ENCODE peak calls at places on chromosome 15, in five cellular contexts. H is fibroblast of lung, D is heart left ventricle, L is uterus, R is GM12865. J is an unnamed sample.

GRCh38 chr15:52745326-52746161 is 44.6 kb downstream of the ONECUT1 start:
- DNase-seq in H (no peak), D (no peak), L (no peak), R (no peak), J (no peak)

GRCh38 chr15:89090791-89091666 is 2.8 kb downstream of the ABHD2 start:
- DNase-seq in H (peak), D (peak), L (peak), R (peak), J (peak)

GRCh38 chr15:73809728-73810501 is 56.8 kb upstream of the INSYN1 start:
- DNase-seq in H (no peak), D (peak), L (no peak), R (no peak), J (no peak)

GRCh38 chr15:36737430-36737891 is 158.0 kb downstream of the CDIN1 start:
- DNase-seq in H (peak), D (no peak), L (no peak), R (no peak), J (peak)

GRCh38 chr15:38563723-38564519 is 693 bp downstream of the RASGRP1 start:
- DNase-seq in H (peak), D (peak), L (no peak), R (peak), J (peak)

GRCh38 chr15:89575656-89576416 is 567 bp downstream of the TICRR start:
- DNase-seq in H (no peak), D (no peak), L (no peak), R (peak), J (peak)

GRCh38 chr15:79067434-79067833 is 23.1 kb downstream of the RASGRF1 start:
- DNase-seq in H (no peak), D (no peak), L (no peak), R (no peak), J (peak)

GRCh38 chr15:93929375-93930094 is 301.8 kb upstream of the MCTP2 start:
- DNase-seq in H (peak), D (peak), L (peak), R (no peak), J (peak)

GRCh38 chr15:73991726-73992593 is at the start of gene STOML1:
- DNase-seq in H (peak), D (peak), L (peak), R (peak), J (peak)

GRCh38 chr15:94225616-94226015 is 5.7 kb upstream of the MCTP2 start:
- DNase-seq in H (no peak), D (no peak), L (no peak), R (no peak), J (peak)

GRCh38 chr15:89385596-89386242 is 51.1 kb upstream of the POLG start:
- DNase-seq in H (no peak), D (no peak), L (no peak), R (no peak), J (no peak)

GRCh38 chr15:65921780-65922179 is 52.5 kb downstream of the RAB11A start:
- DNase-seq in H (no peak), D (no peak), L (no peak), R (peak), J (no peak)

GRCh38 chr15:53462631-53463030 is 296.8 kb downstream of the WDR72 start:
- DNase-seq in H (no peak), D (no peak), L (no peak), R (no peak), J (no peak)

GRCh38 chr15:70200511-70200991 is 102.8 kb upstream of the TLE3 start:
- DNase-seq in H (peak), D (no peak), L (no peak), R (no peak), J (peak)

DNA sequence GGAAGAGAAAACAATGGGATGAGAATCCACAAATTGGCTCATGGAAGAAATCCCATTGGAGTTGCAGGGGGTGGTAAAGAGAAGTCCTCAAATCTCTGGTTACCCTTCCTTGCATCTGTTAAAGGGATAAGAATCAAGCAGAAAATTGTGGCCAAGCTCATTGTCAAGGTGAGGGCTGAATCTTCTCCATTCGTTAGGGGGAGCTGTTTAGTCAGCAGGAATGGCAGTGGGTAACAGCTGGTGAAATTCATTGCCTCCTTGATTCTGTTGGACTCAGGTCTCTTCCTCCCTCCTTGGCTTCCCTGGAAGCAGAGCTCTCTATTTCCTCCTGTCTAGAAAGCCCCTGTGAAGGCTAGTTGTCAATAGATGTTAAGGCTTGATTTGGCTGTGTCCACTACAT is 343.1 kb upstream of the SEMA6D start:
- DNase-seq in H (peak), D (no peak), L (no peak), R (no peak), J (peak)
- TF ChIP-seq CTCF in H (peak), D (no peak), L (no peak), R (no peak), J (peak)

GRCh38 chr15:24678485-24678884 is 2.9 kb downstream of the NPAP1 start:
- DNase-seq in H (no peak), D (no peak), L (no peak), R (no peak), J (no peak)
- H3K4me3 ChIP-seq in H (no peak), D (no peak), L (no peak), R (no peak), J (no peak)

GRCh38 chr15:28900892-28901586 is 15.3 kb downstream of the APBA2 start:
- DNase-seq in H (no peak), D (no peak), L (no peak), R (no peak), J (no peak)

GRCh38 chr15:28902856-28903255 is 17.1 kb downstream of the APBA2 start:
- DNase-seq in H (no peak), D (no peak), L (no peak), R (no peak), J (no peak)

GRCh38 chr15:28903555-28903954 is 17.8 kb downstream of the APBA2 start:
- DNase-seq in H (no peak), D (no peak), L (no peak), R (no peak), J (no peak)

GRCh38 chr15:28901587-28901980 is 15.8 kb downstream of the APBA2 start:
- DNase-seq in H (no peak), D (no peak), L (no peak), R (no peak), J (no peak)

DNA sequence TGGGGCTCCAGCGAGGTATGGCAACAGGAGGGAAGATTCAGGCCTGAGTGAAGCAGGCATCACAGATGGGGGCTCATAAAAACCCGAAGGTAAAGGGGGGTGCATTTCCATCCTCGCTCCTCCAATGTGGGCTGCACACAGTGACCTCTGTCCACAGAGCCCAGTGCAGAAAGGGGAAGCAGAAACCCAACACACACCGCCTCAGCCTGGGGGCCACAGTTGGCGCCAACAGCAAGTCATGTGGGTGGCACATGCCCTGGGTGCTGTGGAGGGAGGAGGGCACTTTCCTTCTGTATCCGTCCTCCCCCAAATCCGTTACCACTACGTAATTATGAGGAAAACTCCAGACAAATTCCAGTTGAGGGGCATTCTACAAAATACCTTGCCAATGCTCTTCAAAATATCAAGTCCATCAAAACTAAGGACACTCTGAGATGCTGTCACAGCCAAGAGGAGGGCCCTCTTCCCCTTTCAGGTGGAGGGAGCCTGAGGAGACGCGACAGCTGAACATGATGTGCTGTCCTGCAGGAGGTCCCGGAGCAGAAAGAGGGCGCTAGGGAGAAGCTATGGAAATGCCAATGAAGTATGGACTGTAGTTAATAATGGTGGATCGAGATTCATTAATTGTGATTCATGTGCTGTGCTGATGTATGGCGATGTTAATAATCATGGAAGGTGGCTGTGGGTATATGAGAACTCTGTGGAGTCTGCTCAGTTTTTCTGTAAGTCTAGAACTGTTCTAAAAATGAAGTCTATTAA is 16.4 kb downstream of the APBA2 start:
- DNase-seq in H (no peak), D (no peak), L (no peak), R (no peak), J (no peak)
- TF ChIP-seq CTCF in H (peak), D (no peak), L (no peak), R (no peak), J (peak)

GRCh38 chr15:63046927-63047760 is 4.6 kb downstream of the TPM1 start:
- DNase-seq in H (no peak), D (no peak), L (no peak), R (no peak), J (no peak)
- H3K4me3 ChIP-seq in H (peak), D (peak), L (peak), R (peak), J (peak)

GRCh38 chr15:101371519-101371918 is 76.5 kb upstream of the SNRPA1 start:
- DNase-seq in H (no peak), D (no peak), L (no peak), R (no peak), J (no peak)

GRCh38 chr15:101373580-101373979 is 78.5 kb upstream of the SNRPA1 start:
- DNase-seq in H (no peak), D (no peak), L (no peak), R (no peak), J (no peak)

GRCh38 chr15:101372149-101372577 is 77.1 kb upstream of the SNRPA1 start:
- DNase-seq in H (peak), D (no peak), L (no peak), R (no peak), J (peak)

GRCh38 chr15:101374326-101374725 is 79.3 kb upstream of the SNRPA1 start:
- DNase-seq in H (no peak), D (no peak), L (no peak), R (no peak), J (no peak)

GRCh38 chr15:101372960-101373525 is 78.0 kb upstream of the SNRPA1 start:
- DNase-seq in H (no peak), D (no peak), L (no peak), R (no peak), J (no peak)
- TF ChIP-seq CTCF in H (no peak), D (no peak), L (no peak), R (no peak), J (no peak)

GRCh38 chr15:84888639-84889038 is 4.2 kb downstream of the SLC28A1 start:
- DNase-seq in H (no peak), D (no peak), L (no peak), R (no peak), J (no peak)

GRCh38 chr15:84887928-84888327 is 3.5 kb downstream of the SLC28A1 start:
- DNase-seq in H (no peak), D (no peak), L (no peak), R (peak), J (no peak)

GRCh38 chr15:84886211-84886983 is 1.9 kb downstream of the SLC28A1 start:
- DNase-seq in H (no peak), D (peak), L (no peak), R (no peak), J (no peak)

GRCh38 chr15:84889313-84889990 is 5.0 kb downstream of the SLC28A1 start:
- DNase-seq in H (no peak), D (no peak), L (no peak), R (no peak), J (no peak)

DNA sequence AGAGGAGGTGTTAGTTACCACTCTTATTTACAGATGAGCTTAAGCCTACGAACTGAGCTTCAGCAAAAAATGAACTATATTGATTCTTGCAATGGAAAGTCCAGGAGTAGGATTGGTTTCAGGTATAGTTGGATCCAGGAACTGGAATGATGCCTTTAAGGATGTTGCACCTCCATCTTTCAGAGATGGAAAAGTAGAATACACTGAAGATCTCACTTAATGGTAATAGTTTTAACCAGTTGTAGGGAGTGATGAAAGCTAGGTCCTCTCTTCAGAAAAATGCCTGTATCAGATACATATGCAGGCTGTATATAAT is 2.5 kb downstream of the SLC28A1 start:
- DNase-seq in H (no peak), D (no peak), L (no peak), R (no peak), J (no peak)
- H3K4me3 ChIP-seq in H (no peak), D (no peak), L (no peak), R (no peak), J (no peak)

GRCh38 chr15:41932511-41932910 is 38.7 kb upstream of the SPTBN5 start:
- DNase-seq in H (no peak), D (peak), L (no peak), R (no peak), J (no peak)

GRCh38 chr15:41930867-41931222 is 37.0 kb upstream of the SPTBN5 start:
- DNase-seq in H (no peak), D (no peak), L (no peak), R (no peak), J (no peak)

GRCh38 chr15:41932101-41932500 is 38.2 kb upstream of the SPTBN5 start:
- DNase-seq in H (no peak), D (no peak), L (no peak), R (no peak), J (no peak)

GRCh38 chr15:41928637-41929620 is 35.1 kb upstream of the SPTBN5 start:
- DNase-seq in H (peak), D (peak), L (no peak), R (peak), J (no peak)

DNA sequence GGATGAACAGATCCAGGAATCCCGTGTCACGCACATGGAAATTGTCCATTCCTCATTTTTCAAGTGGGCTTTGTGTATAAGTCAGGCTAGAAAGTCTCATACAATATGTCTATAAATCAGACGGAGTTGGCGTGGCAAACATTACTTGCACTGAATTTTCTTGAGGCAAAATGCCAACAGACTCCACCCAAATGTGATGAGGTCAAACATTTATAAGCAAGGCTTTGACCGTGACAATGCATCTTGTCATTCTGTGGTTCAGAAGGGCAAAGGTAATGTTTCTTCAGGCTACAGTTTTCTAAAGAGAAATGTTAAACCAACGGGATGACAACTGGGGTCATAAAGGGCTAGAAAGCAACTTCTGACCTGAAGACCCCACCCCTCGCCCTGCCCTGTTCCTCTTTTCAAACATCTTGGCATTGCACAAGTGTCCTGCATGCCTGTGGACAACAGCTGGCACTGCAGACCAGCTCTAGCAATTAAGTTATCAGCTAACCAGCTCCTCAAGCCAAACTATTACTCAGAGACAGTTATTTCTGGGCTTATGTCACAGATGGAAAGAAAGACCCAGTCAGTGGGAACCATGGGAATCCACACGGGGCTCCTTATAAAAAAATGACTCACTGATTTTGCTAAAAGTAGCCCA is 36.5 kb upstream of the SPTBN5 start:
- DNase-seq in H (peak), D (peak), L (no peak), R (peak), J (peak)
- TF ChIP-seq CTCF in H (peak), D (peak), L (no peak), R (no peak), J (peak)

DNA sequence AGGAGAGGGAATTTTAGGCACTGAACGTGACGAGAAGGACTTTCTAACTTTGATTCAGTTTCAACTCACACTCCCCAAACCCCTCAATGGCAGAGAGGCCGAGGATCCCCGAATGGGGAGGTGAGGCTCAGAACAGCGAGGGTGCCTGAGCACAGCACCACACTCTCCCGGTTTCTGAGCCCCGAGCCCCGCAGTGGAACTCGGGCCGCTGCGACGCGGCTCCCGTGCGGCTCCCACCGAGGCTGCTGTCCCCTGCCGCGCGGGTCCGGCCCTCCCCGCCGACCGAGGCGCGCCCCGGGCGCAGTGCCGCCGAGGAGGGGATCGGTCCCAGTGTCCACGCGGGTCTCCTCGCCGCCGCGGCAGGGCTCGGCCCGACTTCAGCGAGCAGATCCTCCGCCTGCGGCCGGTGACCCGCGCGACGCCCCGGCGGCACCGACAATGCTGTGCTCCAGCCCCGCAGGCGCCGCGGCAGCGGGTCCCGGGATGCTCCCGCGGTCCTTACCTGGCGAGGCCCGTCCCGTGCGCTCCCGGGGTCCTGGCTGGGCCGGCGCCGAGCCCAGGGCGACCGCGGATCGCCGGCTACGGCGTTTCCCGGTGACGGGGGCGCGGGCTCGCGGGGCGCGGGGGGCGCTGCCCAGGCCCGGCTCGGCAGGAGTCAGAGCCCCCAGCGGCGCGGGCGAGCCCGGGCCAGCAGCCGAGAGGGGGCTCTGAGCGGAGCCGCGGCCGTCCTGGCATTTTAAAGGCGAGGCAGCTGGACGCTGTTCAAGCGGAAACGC is at the start of gene CTXND1:
- DNase-seq in H (no peak), D (no peak), L (no peak), R (no peak), J (no peak)
- H3K4me3 ChIP-seq in H (no peak), D (peak), L (no peak), R (no peak), J (peak)

GRCh38 chr15:58934114-58934447 is 602 bp upstream of the SLTM start:
- DNase-seq in H (no peak), D (no peak), L (no peak), R (no peak), J (no peak)

GRCh38 chr15:58931985-58932384 is 1.5 kb downstream of the SLTM start:
- DNase-seq in H (peak), D (no peak), L (no peak), R (peak), J (peak)

GRCh38 chr15:58933311-58934113 is at the start of gene SLTM:
- DNase-seq in H (peak), D (peak), L (peak), R (peak), J (peak)

GRCh38 chr15:58932791-58933310 is 628 bp downstream of the SLTM start:
- DNase-seq in H (peak), D (peak), L (no peak), R (no peak), J (peak)

DNA sequence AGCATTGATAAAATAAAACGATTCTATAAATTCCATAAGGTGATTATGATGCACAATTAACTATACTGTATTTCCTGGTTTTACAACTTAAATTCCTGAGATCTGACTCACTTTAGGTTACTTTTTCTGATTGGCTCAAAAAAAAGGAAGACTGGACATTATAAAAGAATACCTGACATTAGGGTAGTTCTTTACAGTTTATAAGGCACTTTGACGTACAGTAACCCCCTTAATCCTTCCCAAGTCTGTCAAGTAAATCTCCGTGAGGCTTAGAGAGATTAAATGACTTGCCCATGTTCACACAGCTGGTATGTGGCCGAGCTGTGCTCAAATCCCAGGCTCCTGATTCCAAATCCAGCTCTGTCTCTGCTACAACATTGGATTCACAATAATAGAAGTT is 1.0 kb upstream of the SLTM start:
- DNase-seq in H (no peak), D (no peak), L (no peak), R (no peak), J (peak)
- TF ChIP-seq CTCF in H (no peak), D (no peak), L (no peak), R (no peak), J (no peak)

GRCh38 chr15:69080958-69081248 is 66.4 kb downstream of the NOX5 start:
- DNase-seq in H (no peak), D (no peak), L (no peak), R (no peak), J (no peak)
- H3K4me3 ChIP-seq in H (no peak), D (no peak), L (no peak), R (no peak), J (no peak)

J was measured in choroid plexus epithelial cell.